ENCODE peak calls at places on chromosomes 16 and 17, in five cellular contexts. L is NB4, O is uterus, I is heart left ventricle, T is tibial nerve. U is an unnamed sample.

GRCh38 chr17:37301288-37301687 is 74.5 kb upstream of the C17orf78 start:
- DNase-seq in I (no peak), L (peak; percentile 30), T (no peak), O (no peak), U (no peak)

GRCh38 chr16:80433617-80434016 is 107.2 kb upstream of the DYNLRB2 start:
- DNase-seq in I (no peak), L (peak; percentile 4), T (no peak), O (no peak), U (no peak)

GRCh38 chr17:77696151-77696719 is 262.3 kb upstream of the TNRC6C start:
- DNase-seq in L (no peak), O (no peak), I (no peak), T (no peak), U (no peak)

GRCh38 chr17:2138318-2138717 is 83.4 kb downstream of the HIC1 start:
- DNase-seq in I (no peak), L (peak; percentile 62), O (no peak), T (no peak), U (no peak)

GRCh38 chr17:32350662-32351418 is 883 bp downstream of the ZNF207 start:
- DNase-seq in I (no peak), O (no peak), L (peak; percentile 82), T (no peak), U (no peak)

GRCh38 chr16:4025428-4025827 is 90.8 kb downstream of the ADCY9 start:
- DNase-seq in O (no peak), T (no peak), I (peak; percentile 45), L (no peak), U (no peak)

GRCh38 chr16:82011199-82011641 is at the start of gene SDR42E1:
- DNase-seq in T (no peak), I (no peak), O (peak; percentile 26), L (no peak), U (no peak)

GRCh38 chr16:80147021-80147680 is 393.6 kb upstream of the DYNLRB2 start:
- DNase-seq in L (no peak), O (no peak), T (no peak), I (no peak), U (no peak)

GRCh38 chr17:75970011-75970523 is 8.9 kb downstream of the ACOX1 start:
- DNase-seq in L (peak; percentile 25), O (no peak), I (no peak), T (no peak), U (no peak)

GRCh38 chr17:60106377-60107059 is 27.8 kb upstream of the HEATR6 start:
- DNase-seq in I (no peak), L (no peak), T (no peak), O (no peak), U (no peak)

GRCh38 chr16:52404546-52404945 is 142.4 kb downstream of the TOX3 start:
- DNase-seq in L (no peak), I (no peak), O (no peak), T (no peak), U (no peak)

GRCh38 chr17:21161498-21162393 is 35.0 kb downstream of the DHRS7B start:
- DNase-seq in O (no peak), T (no peak), I (no peak), L (no peak), U (no peak)

GRCh38 chr16:67396159-67396774 is 3.0 kb upstream of the TPPP3 start:
- DNase-seq in L (peak; percentile 45), O (peak; percentile 73), T (peak; percentile 55), I (peak; percentile 92), U (peak; percentile 59)

GRCh38 chr17:71511266-71511995 is 609.4 kb upstream of the SOX9 start:
- DNase-seq in L (no peak), T (no peak), O (no peak), I (no peak), U (no peak)

GRCh38 chr17:68182940-68183551 is 64.8 kb upstream of the AMZ2 start:
- DNase-seq in O (no peak), I (no peak), T (no peak), L (no peak), U (no peak)

GRCh38 chr17:43085489-43085888 is 39.7 kb downstream of the BRCA1 start:
- DNase-seq in L (no peak), I (no peak), T (no peak), O (no peak), U (no peak)

GRCh38 chr17:9410285-9410684 is 165.3 kb downstream of the STX8 start:
- DNase-seq in I (no peak), O (no peak), L (no peak), T (no peak), U (no peak)

GRCh38 chr16:2779151-2779920 is 2.3 kb upstream of the ELOB start:
- DNase-seq in I (no peak), T (no peak), L (no peak), O (peak; percentile 15), U (no peak)

GRCh38 chr17:45975640-45976295 is 23.3 kb upstream of the STH start:
- DNase-seq in I (no peak), L (no peak), T (no peak), O (no peak), U (no peak)

GRCh38 chr17:58317421-58318064 is 11.1 kb downstream of the TSPOAP1 start:
- DNase-seq in T (no peak), I (no peak), L (peak; percentile 87), O (peak; percentile 17), U (no peak)

GRCh38 chr17:57278740-57279387 is 22.5 kb downstream of the MSI2 start:
- DNase-seq in L (no peak), O (no peak), T (no peak), I (no peak), U (no peak)

GRCh38 chr17:40996829-40997228 is 2.9 kb upstream of the KRTAP3-3 start:
- DNase-seq in T (no peak), L (no peak), O (no peak), I (no peak), U (no peak)

GRCh38 chr16:67105251-67105650 is 4.5 kb upstream of the PHAF1 start:
- DNase-seq in I (no peak), T (no peak), O (no peak), L (peak; percentile 59), U (no peak)

GRCh38 chr17:49362723-49363117 is 670 bp upstream of the ZNF652 start:
- DNase-seq in I (no peak), T (no peak), O (no peak), L (no peak), U (no peak)

GRCh38 chr17:49360796-49361128 is 1.3 kb downstream of the ZNF652 start:
- DNase-seq in I (no peak), T (no peak), O (no peak), L (no peak), U (peak; percentile 19)

GRCh38 chr17:49361129-49361901 is 735 bp downstream of the ZNF652 start:
- DNase-seq in I (peak; percentile 49), O (peak; percentile 40), T (no peak), L (peak; percentile 97), U (peak; percentile 21)

GRCh38 chr17:49363251-49363650 is 1.2 kb upstream of the ZNF652 start:
- DNase-seq in O (no peak), L (no peak), I (no peak), T (no peak), U (no peak)

DNA sequence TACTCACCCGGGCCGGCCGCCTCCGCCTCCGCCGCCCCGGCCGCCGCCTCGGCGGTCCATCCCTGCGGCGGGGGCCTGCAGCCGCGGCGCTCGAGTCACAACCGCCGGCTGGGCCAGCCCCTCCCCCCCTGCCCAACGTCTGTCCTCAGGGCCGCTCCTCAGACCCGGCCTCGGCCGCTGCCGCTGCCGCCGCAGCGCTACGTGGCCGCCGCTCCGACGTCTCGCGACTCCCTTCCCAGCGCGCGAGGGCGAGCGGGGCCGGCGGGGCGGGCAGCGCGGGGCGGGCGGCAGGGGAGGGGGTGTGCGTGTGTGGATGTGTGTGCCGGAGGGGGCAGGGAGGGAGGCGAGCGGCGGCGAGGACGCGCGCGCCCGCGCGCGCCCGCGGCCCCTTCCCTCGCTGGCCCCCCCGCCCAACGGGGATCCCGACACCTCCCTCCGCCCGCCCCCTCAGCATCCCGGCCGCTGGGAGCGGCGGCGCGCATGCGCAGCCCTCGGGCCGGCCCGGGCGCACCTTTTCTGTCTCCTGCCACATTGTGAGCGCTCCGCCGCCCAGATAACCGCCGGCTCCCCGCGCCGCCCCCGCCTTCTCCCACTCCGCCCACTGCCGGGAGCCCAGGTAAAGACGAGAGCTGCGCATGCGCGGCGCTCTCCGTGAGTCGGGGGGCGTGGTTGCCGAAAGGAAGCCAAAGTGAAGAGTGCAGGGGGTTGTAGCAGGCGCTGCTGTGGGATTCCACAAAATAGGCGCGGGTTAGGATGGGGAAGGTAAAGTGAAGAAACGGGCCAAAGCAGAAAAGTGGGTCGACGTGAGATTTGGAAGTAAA is at the start of gene ZNF652:
- DNase-seq in O (peak; percentile 91), I (peak; percentile 88), L (peak; percentile 87), T (peak; percentile 83), U (peak; percentile 94)
- TF ChIP-seq POLR2A in O (peak; percentile 56), I (no peak), L (no peak), T (no peak), U (peak; percentile 44)

DNA sequence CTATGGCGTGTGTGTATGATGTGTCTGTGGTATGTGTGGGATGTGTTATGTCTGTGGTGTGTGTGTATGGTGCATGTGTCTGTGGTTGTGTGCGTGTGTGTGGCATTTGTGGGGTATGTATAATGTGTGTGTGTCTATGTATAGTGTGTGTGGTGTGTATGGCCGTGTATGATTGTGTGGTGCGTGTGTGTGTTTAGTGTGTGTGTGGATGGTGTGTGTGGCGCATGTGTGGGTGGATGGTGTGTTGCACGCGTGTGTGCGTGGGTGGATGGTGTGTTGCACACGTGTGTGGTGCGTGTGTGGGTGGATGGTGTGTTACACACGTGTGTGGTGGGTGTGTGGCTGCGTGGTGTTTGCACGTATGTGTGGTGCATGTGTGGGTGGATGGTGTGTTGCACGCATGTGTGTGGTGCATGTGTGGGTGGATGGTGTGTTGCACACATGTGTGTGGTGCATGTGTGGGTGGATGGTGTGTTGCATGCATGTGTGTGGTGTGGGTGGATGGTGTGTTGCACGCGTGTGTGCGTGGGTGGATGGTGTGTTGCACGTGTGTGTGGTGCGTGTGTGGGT is 5.6 kb upstream of the SLC38A10 start:
- DNase-seq in I (no peak), L (no peak), O (no peak), T (no peak), U (no peak)
- TF ChIP-seq POLR2A in I (no peak), L (no peak), O (no peak), T (no peak), U (no peak)

DNA sequence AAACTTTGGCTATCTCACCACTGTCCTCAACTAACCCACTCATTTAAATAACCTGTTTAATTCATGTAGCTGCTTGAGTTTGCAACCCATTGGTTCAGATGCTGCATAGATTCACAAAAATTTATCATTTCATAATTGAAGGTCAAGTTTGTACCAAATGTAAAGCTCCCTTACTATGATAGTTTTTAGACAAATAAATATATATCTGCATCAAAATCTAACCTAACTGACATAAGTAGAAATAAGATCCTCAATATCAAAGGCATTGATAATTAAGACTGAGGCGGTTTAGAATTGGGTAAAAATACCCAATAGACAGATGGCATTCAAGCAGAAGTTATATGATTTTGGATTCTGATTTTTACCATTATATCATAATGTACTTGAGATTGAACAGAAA is 132.9 kb upstream of the NACA2 start:
- DNase-seq in L (no peak), I (no peak), T (no peak), O (no peak), U (no peak)
- TF ChIP-seq POLR2A in L (no peak), I (no peak), T (no peak), O (no peak), U (no peak)

GRCh38 chr16:88530051-88530857 is 39.9 kb upstream of the ZC3H18 start:
- DNase-seq in O (no peak), T (no peak), L (no peak), I (peak; percentile 25), U (peak; percentile 23)

GRCh38 chr16:88531346-88531745 is 38.9 kb upstream of the ZC3H18 start:
- DNase-seq in T (no peak), L (peak; percentile 53), I (no peak), O (no peak), U (peak; percentile 21)

GRCh38 chr16:88529596-88529995 is 40.6 kb upstream of the ZC3H18 start:
- DNase-seq in O (no peak), L (no peak), I (peak; percentile 20), T (no peak), U (no peak)

GRCh38 chr16:88531931-88532433 is 38.2 kb upstream of the ZC3H18 start:
- DNase-seq in I (peak; percentile 41), T (no peak), O (no peak), L (peak; percentile 64), U (peak; percentile 60)

GRCh38 chr16:88530858-88531203 is 39.4 kb upstream of the ZC3H18 start:
- DNase-seq in T (no peak), O (no peak), L (peak; percentile 97), I (no peak), U (peak; percentile 33)
- TF ChIP-seq POLR2A in T (no peak), O (no peak), L (no peak), I (no peak), U (no peak)

U was measured in ovary.